ENCODE peak calls at places on chromosomes 13 and 19, in four cellular contexts. One of them, this sample, is unnamed.

GRCh38 chr19:5719274-5719960 is 529 bp downstream of the LONP1 start:
- DNase-seq in naive thymus-derived CD4-positive, alpha-beta T cell: no peak
- DNase-seq in body of pancreas: no peak
- DNase-seq in astrocyte: no peak
- DNase-seq in this sample: no peak

GRCh38 chr13:98206946-98207345 is 29.9 kb upstream of the RNF113B start:
- DNase-seq in naive thymus-derived CD4-positive, alpha-beta T cell: no peak
- DNase-seq in body of pancreas: no peak
- DNase-seq in astrocyte: peak; percentile 100
- DNase-seq in this sample: peak; percentile 91

GRCh38 chr19:6580313-6580712 is 10.6 kb downstream of the CD70 start:
- DNase-seq in naive thymus-derived CD4-positive, alpha-beta T cell: no peak
- DNase-seq in body of pancreas: no peak
- DNase-seq in astrocyte: peak; percentile 89
- DNase-seq in this sample: no peak

GRCh38 chr13:70206671-70207070 is 98.4 kb upstream of the KLHL1 start:
- DNase-seq in naive thymus-derived CD4-positive, alpha-beta T cell: no peak
- DNase-seq in body of pancreas: no peak
- DNase-seq in astrocyte: no peak
- DNase-seq in this sample: no peak

GRCh38 chr13:104980571-104980970 is 1554.9 kb downstream of the EFNB2 start:
- DNase-seq in naive thymus-derived CD4-positive, alpha-beta T cell: no peak
- DNase-seq in body of pancreas: no peak
- DNase-seq in astrocyte: no peak
- DNase-seq in this sample: no peak

GRCh38 chr13:112168771-112169170 is 101.8 kb downstream of the SOX1 start:
- DNase-seq in naive thymus-derived CD4-positive, alpha-beta T cell: no peak
- DNase-seq in body of pancreas: no peak
- DNase-seq in astrocyte: no peak
- DNase-seq in this sample: no peak

GRCh38 chr13:65855276-65855675 is 1374.9 kb downstream of the PCDH9 start:
- DNase-seq in naive thymus-derived CD4-positive, alpha-beta T cell: no peak
- DNase-seq in body of pancreas: no peak
- DNase-seq in astrocyte: no peak
- DNase-seq in this sample: no peak

GRCh38 chr19:27618006-27618405 is 1594.9 kb downstream of the UQCRFS1 start:
- DNase-seq in naive thymus-derived CD4-positive, alpha-beta T cell: no peak
- DNase-seq in body of pancreas: no peak
- DNase-seq in astrocyte: no peak
- DNase-seq in this sample: no peak

GRCh38 chr13:34459856-34460255 is 482.2 kb upstream of the NBEA start:
- DNase-seq in naive thymus-derived CD4-positive, alpha-beta T cell: no peak
- DNase-seq in body of pancreas: no peak
- DNase-seq in astrocyte: no peak
- DNase-seq in this sample: no peak

GRCh38 chr13:106533940-106534843 is 1.3 kb downstream of the EFNB2 start:
- DNase-seq in naive thymus-derived CD4-positive, alpha-beta T cell: peak; percentile 27
- DNase-seq in body of pancreas: peak; percentile 40
- DNase-seq in astrocyte: peak; percentile 74
- DNase-seq in this sample: peak; percentile 55

GRCh38 chr19:5436101-5436947 is 18.9 kb upstream of the ZNRF4 start:
- DNase-seq in naive thymus-derived CD4-positive, alpha-beta T cell: no peak
- DNase-seq in body of pancreas: no peak
- DNase-seq in astrocyte: peak; percentile 91
- DNase-seq in this sample: peak; percentile 34

GRCh38 chr19:43634068-43634467 is 5.6 kb downstream of the CADM4 start:
- DNase-seq in naive thymus-derived CD4-positive, alpha-beta T cell: no peak
- DNase-seq in body of pancreas: no peak
- DNase-seq in astrocyte: no peak
- DNase-seq in this sample: no peak

GRCh38 chr19:18292460-18292809 is 11.0 kb upstream of the JUND start:
- DNase-seq in naive thymus-derived CD4-positive, alpha-beta T cell: no peak
- DNase-seq in body of pancreas: no peak
- DNase-seq in astrocyte: no peak
- DNase-seq in this sample: no peak

GRCh38 chr19:7704280-7705060 is 2.5 kb upstream of the FCER2 start:
- DNase-seq in naive thymus-derived CD4-positive, alpha-beta T cell: no peak
- DNase-seq in body of pancreas: no peak
- DNase-seq in astrocyte: no peak
- DNase-seq in this sample: no peak

GRCh38 chr13:96958286-96958891 is 35.9 kb downstream of the OXGR1 start:
- DNase-seq in naive thymus-derived CD4-positive, alpha-beta T cell: no peak
- DNase-seq in body of pancreas: peak; percentile 38
- DNase-seq in astrocyte: peak; percentile 1
- DNase-seq in this sample: peak; percentile 40

GRCh38 chr19:20964798-20965197 is 41.7 kb downstream of the ZNF85 start:
- DNase-seq in naive thymus-derived CD4-positive, alpha-beta T cell: no peak
- DNase-seq in body of pancreas: peak; percentile 77
- DNase-seq in astrocyte: no peak
- DNase-seq in this sample: no peak

GRCh38 chr13:34847751-34848150 is 94.3 kb upstream of the NBEA start:
- DNase-seq in naive thymus-derived CD4-positive, alpha-beta T cell: no peak
- DNase-seq in body of pancreas: no peak
- DNase-seq in astrocyte: no peak
- DNase-seq in this sample: no peak

GRCh38 chr13:113049521-113049941 is 56.1 kb upstream of the F7 start:
- DNase-seq in naive thymus-derived CD4-positive, alpha-beta T cell: no peak
- DNase-seq in body of pancreas: no peak
- DNase-seq in astrocyte: no peak
- DNase-seq in this sample: no peak

GRCh38 chr13:114068723-114069322 is 63.6 kb downstream of the RASA3 start:
- DNase-seq in naive thymus-derived CD4-positive, alpha-beta T cell: no peak
- DNase-seq in body of pancreas: no peak
- DNase-seq in astrocyte: peak; percentile 56
- DNase-seq in this sample: no peak

GRCh38 chr13:34620073-34620858 is 321.8 kb upstream of the NBEA start:
- DNase-seq in naive thymus-derived CD4-positive, alpha-beta T cell: no peak
- DNase-seq in body of pancreas: no peak
- DNase-seq in astrocyte: no peak
- DNase-seq in this sample: no peak

GRCh38 chr13:33789757-33790156 is 28.2 kb upstream of the RFC3 start:
- DNase-seq in naive thymus-derived CD4-positive, alpha-beta T cell: no peak
- DNase-seq in body of pancreas: no peak
- DNase-seq in astrocyte: no peak
- DNase-seq in this sample: no peak

GRCh38 chr19:2532252-2533071 is 56.5 kb downstream of the GADD45B start:
- DNase-seq in naive thymus-derived CD4-positive, alpha-beta T cell: no peak
- DNase-seq in body of pancreas: no peak
- DNase-seq in astrocyte: peak; percentile 90
- DNase-seq in this sample: peak; percentile 90

GRCh38 chr13:49495783-49496762 is at the start of gene PHF11:
- DNase-seq in naive thymus-derived CD4-positive, alpha-beta T cell: peak; percentile 83
- DNase-seq in body of pancreas: peak; percentile 89
- DNase-seq in astrocyte: peak; percentile 59
- DNase-seq in this sample: peak; percentile 64

GRCh38 chr19:14183741-14184395 is 22.1 kb downstream of the ADGRL1 start:
- DNase-seq in naive thymus-derived CD4-positive, alpha-beta T cell: no peak
- DNase-seq in body of pancreas: no peak
- DNase-seq in astrocyte: no peak
- DNase-seq in this sample: no peak

GRCh38 chr13:112587359-112587766 is 590 bp downstream of the TUBGCP3 start:
- DNase-seq in naive thymus-derived CD4-positive, alpha-beta T cell: peak; percentile 43
- DNase-seq in body of pancreas: peak; percentile 91
- DNase-seq in astrocyte: peak; percentile 67
- DNase-seq in this sample: peak; percentile 74

GRCh38 chr19:19422156-19422555 is 16.7 kb downstream of the GATAD2A start:
- DNase-seq in naive thymus-derived CD4-positive, alpha-beta T cell: no peak
- DNase-seq in body of pancreas: no peak
- DNase-seq in astrocyte: no peak
- DNase-seq in this sample: no peak

DNA sequence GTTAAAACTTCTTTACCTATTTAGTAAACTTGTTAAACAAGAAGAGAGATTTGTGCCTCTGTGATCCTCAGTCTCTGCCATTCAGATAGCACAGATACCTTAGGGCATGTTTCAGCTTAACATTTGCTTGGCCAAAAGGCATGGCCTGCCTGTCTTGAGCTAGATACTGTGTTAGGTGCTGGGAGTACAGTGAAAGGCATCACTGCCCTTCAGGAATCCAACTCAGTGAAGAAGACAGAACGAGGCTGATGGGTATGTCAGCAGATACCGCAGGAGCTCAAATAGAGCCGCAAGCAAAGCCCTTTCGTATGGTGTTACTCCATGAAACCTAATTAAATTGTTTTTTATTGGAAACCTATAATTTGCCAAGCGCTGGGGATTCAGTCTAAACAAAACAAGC is 12.9 kb downstream of the ZNF507 start:
- DNase-seq in naive thymus-derived CD4-positive, alpha-beta T cell: no peak
- DNase-seq in body of pancreas: no peak
- DNase-seq in astrocyte: no peak
- DNase-seq in this sample: no peak
- H3K27ac ChIP-seq in naive thymus-derived CD4-positive, alpha-beta T cell: no peak overlapping the region
- H3K27ac ChIP-seq in body of pancreas: no peak overlapping the region
- H3K27ac ChIP-seq in astrocyte: no peak overlapping the region
- H3K27ac ChIP-seq in this sample: no peak overlapping the region

DNA sequence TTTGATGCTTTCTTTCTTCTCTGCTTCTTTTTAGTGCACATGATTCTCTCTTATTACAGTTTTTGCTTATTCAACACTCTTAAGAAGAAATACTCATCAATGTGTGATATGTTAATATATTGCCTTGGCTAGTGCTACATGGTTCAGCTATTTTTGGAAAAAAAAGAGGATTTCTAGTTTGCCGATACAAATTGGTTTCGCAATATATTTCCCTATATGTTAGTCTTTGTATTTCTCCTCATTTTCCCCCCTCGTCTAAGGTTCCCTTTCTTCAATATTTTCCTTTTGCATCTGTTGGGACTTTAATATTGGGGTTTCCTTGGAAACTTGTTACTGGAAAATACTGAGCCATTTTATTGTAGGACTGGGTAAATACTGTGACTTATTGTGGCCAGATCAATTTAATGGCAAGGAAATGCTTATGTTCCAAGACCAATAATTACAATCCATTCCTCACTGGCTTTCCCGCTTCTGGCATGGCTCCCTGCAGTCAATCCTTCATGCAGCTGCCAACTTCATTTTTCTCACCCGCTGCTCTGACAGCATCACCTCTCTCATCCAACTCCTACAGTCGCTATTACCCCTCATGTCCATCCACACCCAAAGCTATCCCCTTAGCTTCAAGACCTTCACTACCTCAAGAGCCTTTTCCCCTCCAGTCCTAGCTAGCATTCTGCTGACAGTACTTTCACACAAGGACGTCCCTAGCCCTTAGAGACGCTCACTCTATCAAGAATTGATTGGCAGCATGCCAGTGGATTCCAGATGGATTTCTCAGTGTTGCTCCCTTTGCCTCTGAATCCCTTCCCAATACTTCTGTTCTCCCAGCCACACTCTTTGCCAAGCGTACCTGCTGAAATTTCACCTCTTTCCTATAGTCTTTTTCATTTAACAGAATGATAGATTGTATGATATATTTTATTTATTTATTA is 280.1 kb upstream of the TMTC4 start:
- DNase-seq in naive thymus-derived CD4-positive, alpha-beta T cell: no peak
- DNase-seq in body of pancreas: no peak
- DNase-seq in astrocyte: peak; percentile 8
- DNase-seq in this sample: peak; percentile 40
- H3K27me3 ChIP-seq in naive thymus-derived CD4-positive, alpha-beta T cell: no peaks in the 10 kb centered on the region
- H3K27me3 ChIP-seq in body of pancreas: no peaks in the 10 kb centered on the region
- H3K27me3 ChIP-seq in astrocyte: no peaks in the 10 kb centered on the region
- H3K27me3 ChIP-seq in this sample: no peaks in the 10 kb centered on the region

GRCh38 chr13:46831588-46832194 is 34.7 kb upstream of the ESD start:
- DNase-seq in naive thymus-derived CD4-positive, alpha-beta T cell: peak; percentile 2
- DNase-seq in body of pancreas: peak; percentile 25
- DNase-seq in astrocyte: peak; percentile 18
- DNase-seq in this sample: peak; percentile 46
- H3K27ac ChIP-seq in naive thymus-derived CD4-positive, alpha-beta T cell: no peak overlapping the region
- H3K27ac ChIP-seq in body of pancreas: no peak overlapping the region
- H3K27ac ChIP-seq in astrocyte: no peak overlapping the region
- H3K27ac ChIP-seq in this sample: no peak overlapping the region

GRCh38 chr13:28049880-28050871 is 50.2 kb downstream of the FLT3 start:
- DNase-seq in naive thymus-derived CD4-positive, alpha-beta T cell: no peak
- DNase-seq in body of pancreas: no peak
- DNase-seq in astrocyte: no peak
- DNase-seq in this sample: no peak
- H3K27me3 ChIP-seq in naive thymus-derived CD4-positive, alpha-beta T cell: no peaks in the 10 kb centered on the region
- H3K27me3 ChIP-seq in body of pancreas: no peaks in the 10 kb centered on the region
- H3K27me3 ChIP-seq in astrocyte: peaks cover 2% of the 10 kb centered on the region
- H3K27me3 ChIP-seq in this sample: peaks cover 5% of the 10 kb centered on the region

DNA sequence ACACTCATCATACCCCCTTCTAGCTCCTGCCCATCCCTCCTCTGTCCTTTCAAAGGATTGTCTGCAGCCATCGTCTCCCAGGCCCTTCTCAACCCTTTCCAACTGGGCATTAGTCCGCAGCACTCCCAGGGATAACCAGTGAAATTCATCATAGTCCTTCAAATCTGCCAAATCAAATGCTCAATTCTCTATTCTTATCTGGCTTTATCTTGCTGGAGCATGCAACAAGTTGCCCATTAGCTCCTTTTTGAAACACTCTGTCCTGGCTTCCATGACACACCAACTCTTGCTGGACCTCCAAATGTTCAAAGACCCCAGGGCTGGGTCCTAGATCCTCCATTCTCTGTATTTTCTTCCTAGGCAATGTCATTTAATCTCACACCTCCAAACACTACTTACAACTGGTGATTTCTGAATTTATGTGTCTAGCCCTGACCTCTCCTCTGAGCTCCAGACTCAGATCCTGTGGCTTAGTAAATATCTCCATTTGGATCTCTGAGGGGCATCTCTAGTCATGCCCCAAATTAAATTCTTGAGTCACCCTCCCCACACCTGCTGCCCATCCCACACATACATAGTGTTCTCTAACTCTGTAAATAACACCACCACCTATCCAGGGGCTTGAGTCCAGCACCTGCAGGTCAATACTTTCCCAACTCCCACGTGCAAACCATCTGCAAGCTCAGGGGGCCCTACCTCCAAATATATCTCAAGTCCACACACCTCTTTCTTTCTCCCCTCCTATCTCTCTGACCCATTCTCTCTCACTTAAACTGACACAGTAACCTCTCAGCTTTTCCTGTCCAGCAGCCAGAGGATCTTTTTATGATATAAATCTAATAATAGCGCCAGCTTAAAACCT is 9.1 kb upstream of the ANKRD10 start:
- DNase-seq in naive thymus-derived CD4-positive, alpha-beta T cell: no peak
- DNase-seq in body of pancreas: no peak
- DNase-seq in astrocyte: no peak
- DNase-seq in this sample: no peak
- H3K27ac ChIP-seq in naive thymus-derived CD4-positive, alpha-beta T cell: no peak overlapping the region
- H3K27ac ChIP-seq in body of pancreas: no peak overlapping the region
- H3K27ac ChIP-seq in astrocyte: no peak overlapping the region
- H3K27ac ChIP-seq in this sample: no peak overlapping the region

DNA sequence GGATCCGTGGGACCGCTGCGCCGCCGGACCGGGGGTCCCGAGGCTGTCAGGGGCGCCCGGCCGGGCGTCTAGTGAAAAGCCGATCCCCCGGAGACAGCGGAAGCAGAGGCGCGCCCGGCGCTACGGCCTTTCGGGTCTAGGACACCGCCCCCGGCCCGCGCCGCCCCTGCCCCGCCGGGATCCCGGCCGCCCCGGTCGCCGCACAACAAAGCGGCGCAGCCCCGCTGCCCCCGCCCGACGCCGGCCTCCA is 634 bp downstream of the LATS2 start:
- DNase-seq in naive thymus-derived CD4-positive, alpha-beta T cell: no peak
- DNase-seq in body of pancreas: no peak
- DNase-seq in astrocyte: no peak
- DNase-seq in this sample: no peak
- H3K27me3 ChIP-seq in naive thymus-derived CD4-positive, alpha-beta T cell: peaks cover 6% of the 10 kb centered on the region
- H3K27me3 ChIP-seq in body of pancreas: no peaks in the 10 kb centered on the region
- H3K27me3 ChIP-seq in astrocyte: no peaks in the 10 kb centered on the region
- H3K27me3 ChIP-seq in this sample: no peaks in the 10 kb centered on the region